ENCODE peak calls at places on chromosomes 12 and 14, in seven cellular contexts. One of them, this sample, is unnamed.

GRCh38 chr12:42798811-42799438 is 209.4 kb upstream of the PRICKLE1 start:
- DNase-seq in fibroblast of lung: peak
- DNase-seq in endodermal cell: no peak
- DNase-seq in lower leg skin: no peak
- DNase-seq in testis: no peak
- DNase-seq in thoracic aorta: no peak
- DNase-seq in IMR-90: peak
- DNase-seq in this sample: no peak

GRCh38 chr14:55578511-55578910 is 1.5 kb upstream of the KTN1 start:
- DNase-seq in fibroblast of lung: no peak
- DNase-seq in endodermal cell: no peak
- DNase-seq in lower leg skin: no peak
- DNase-seq in testis: peak
- DNase-seq in thoracic aorta: no peak
- DNase-seq in IMR-90: no peak
- DNase-seq in this sample: no peak

GRCh38 chr12:94057262-94058151 is 90.9 kb upstream of the PLXNC1 start:
- DNase-seq in fibroblast of lung: no peak
- DNase-seq in endodermal cell: no peak
- DNase-seq in lower leg skin: no peak
- DNase-seq in testis: peak
- DNase-seq in thoracic aorta: no peak
- DNase-seq in IMR-90: no peak
- DNase-seq in this sample: no peak

GRCh38 chr14:77478796-77479195 is 19.8 kb downstream of the ISM2 start:
- DNase-seq in fibroblast of lung: no peak
- DNase-seq in endodermal cell: no peak
- DNase-seq in lower leg skin: no peak
- DNase-seq in testis: no peak
- DNase-seq in thoracic aorta: no peak
- DNase-seq in IMR-90: no peak
- DNase-seq in this sample: no peak

GRCh38 chr12:95325501-95325900 is 107.9 kb downstream of the VEZT start:
- DNase-seq in fibroblast of lung: no peak
- DNase-seq in endodermal cell: no peak
- DNase-seq in lower leg skin: no peak
- DNase-seq in testis: no peak
- DNase-seq in thoracic aorta: no peak
- DNase-seq in IMR-90: no peak
- DNase-seq in this sample: no peak

GRCh38 chr14:79659995-79660975 is 551.0 kb downstream of the DIO2 start:
- DNase-seq in fibroblast of lung: no peak
- DNase-seq in endodermal cell: peak
- DNase-seq in lower leg skin: no peak
- DNase-seq in testis: no peak
- DNase-seq in thoracic aorta: no peak
- DNase-seq in IMR-90: no peak
- DNase-seq in this sample: no peak

GRCh38 chr12:95412826-95413311 is 61.1 kb upstream of the METAP2 start:
- DNase-seq in fibroblast of lung: peak
- DNase-seq in endodermal cell: peak
- DNase-seq in lower leg skin: no peak
- DNase-seq in testis: no peak
- DNase-seq in thoracic aorta: no peak
- DNase-seq in IMR-90: peak
- DNase-seq in this sample: no peak

GRCh38 chr14:104117341-104118005 is 20.9 kb upstream of the KIF26A start:
- DNase-seq in fibroblast of lung: no peak
- DNase-seq in endodermal cell: peak
- DNase-seq in lower leg skin: no peak
- DNase-seq in testis: no peak
- DNase-seq in thoracic aorta: no peak
- DNase-seq in IMR-90: no peak
- DNase-seq in this sample: peak

GRCh38 chr12:103841690-103842584 is 903 bp upstream of the NT5DC3 start:
- DNase-seq in fibroblast of lung: peak
- DNase-seq in endodermal cell: peak
- DNase-seq in lower leg skin: peak
- DNase-seq in testis: peak
- DNase-seq in thoracic aorta: peak
- DNase-seq in IMR-90: peak
- DNase-seq in this sample: peak

GRCh38 chr14:92524603-92525185 is 11.1 kb downstream of the RIN3 start:
- DNase-seq in fibroblast of lung: no peak
- DNase-seq in endodermal cell: no peak
- DNase-seq in lower leg skin: no peak
- DNase-seq in testis: no peak
- DNase-seq in thoracic aorta: no peak
- DNase-seq in IMR-90: no peak
- DNase-seq in this sample: no peak

GRCh38 chr14:98169170-98169587 is 1102.8 kb downstream of the BCL11B start:
- DNase-seq in fibroblast of lung: no peak
- DNase-seq in endodermal cell: no peak
- DNase-seq in lower leg skin: no peak
- DNase-seq in testis: no peak
- DNase-seq in thoracic aorta: no peak
- DNase-seq in IMR-90: no peak
- DNase-seq in this sample: no peak

GRCh38 chr12:114863911-114864310 is 179.9 kb upstream of the TBX3 start:
- DNase-seq in fibroblast of lung: no peak
- DNase-seq in endodermal cell: no peak
- DNase-seq in lower leg skin: no peak
- DNase-seq in testis: no peak
- DNase-seq in thoracic aorta: no peak
- DNase-seq in IMR-90: no peak
- DNase-seq in this sample: no peak

GRCh38 chr12:119659289-119659897 is 8.5 kb upstream of the PRKAB1 start:
- DNase-seq in fibroblast of lung: peak
- DNase-seq in endodermal cell: peak
- DNase-seq in lower leg skin: no peak
- DNase-seq in testis: peak
- DNase-seq in thoracic aorta: no peak
- DNase-seq in IMR-90: peak
- DNase-seq in this sample: no peak

GRCh38 chr12:122395319-122395718 is 27.1 kb downstream of the CLIP1 start:
- DNase-seq in fibroblast of lung: peak
- DNase-seq in endodermal cell: no peak
- DNase-seq in lower leg skin: no peak
- DNase-seq in testis: no peak
- DNase-seq in thoracic aorta: no peak
- DNase-seq in IMR-90: peak
- DNase-seq in this sample: no peak

GRCh38 chr14:85165091-85165490 is 364.9 kb upstream of the FLRT2 start:
- DNase-seq in fibroblast of lung: no peak
- DNase-seq in endodermal cell: no peak
- DNase-seq in lower leg skin: no peak
- DNase-seq in testis: no peak
- DNase-seq in thoracic aorta: no peak
- DNase-seq in IMR-90: no peak
- DNase-seq in this sample: no peak

GRCh38 chr12:120222288-120222832 is 21.4 kb upstream of the RPLP0 start:
- DNase-seq in fibroblast of lung: no peak
- DNase-seq in endodermal cell: no peak
- DNase-seq in lower leg skin: no peak
- DNase-seq in testis: no peak
- DNase-seq in thoracic aorta: no peak
- DNase-seq in IMR-90: no peak
- DNase-seq in this sample: no peak

GRCh38 chr12:90672081-90672480 is 282.9 kb downstream of the CCER1 start:
- DNase-seq in fibroblast of lung: no peak
- DNase-seq in endodermal cell: no peak
- DNase-seq in lower leg skin: no peak
- DNase-seq in testis: no peak
- DNase-seq in thoracic aorta: no peak
- DNase-seq in IMR-90: no peak
- DNase-seq in this sample: no peak

GRCh38 chr14:100827140-100827517 is 1.2 kb downstream of the MEG3 start:
- DNase-seq in fibroblast of lung: peak
- DNase-seq in endodermal cell: no peak
- DNase-seq in lower leg skin: no peak
- DNase-seq in testis: peak
- DNase-seq in thoracic aorta: no peak
- DNase-seq in IMR-90: peak
- DNase-seq in this sample: no peak
- H3K4me3 ChIP-seq in fibroblast of lung: peak
- H3K4me3 ChIP-seq in endodermal cell: no peak
- H3K4me3 ChIP-seq in lower leg skin: no peak
- H3K4me3 ChIP-seq in testis: peak
- H3K4me3 ChIP-seq in thoracic aorta: peak
- H3K4me3 ChIP-seq in IMR-90: peak
- H3K4me3 ChIP-seq in this sample: peak

DNA sequence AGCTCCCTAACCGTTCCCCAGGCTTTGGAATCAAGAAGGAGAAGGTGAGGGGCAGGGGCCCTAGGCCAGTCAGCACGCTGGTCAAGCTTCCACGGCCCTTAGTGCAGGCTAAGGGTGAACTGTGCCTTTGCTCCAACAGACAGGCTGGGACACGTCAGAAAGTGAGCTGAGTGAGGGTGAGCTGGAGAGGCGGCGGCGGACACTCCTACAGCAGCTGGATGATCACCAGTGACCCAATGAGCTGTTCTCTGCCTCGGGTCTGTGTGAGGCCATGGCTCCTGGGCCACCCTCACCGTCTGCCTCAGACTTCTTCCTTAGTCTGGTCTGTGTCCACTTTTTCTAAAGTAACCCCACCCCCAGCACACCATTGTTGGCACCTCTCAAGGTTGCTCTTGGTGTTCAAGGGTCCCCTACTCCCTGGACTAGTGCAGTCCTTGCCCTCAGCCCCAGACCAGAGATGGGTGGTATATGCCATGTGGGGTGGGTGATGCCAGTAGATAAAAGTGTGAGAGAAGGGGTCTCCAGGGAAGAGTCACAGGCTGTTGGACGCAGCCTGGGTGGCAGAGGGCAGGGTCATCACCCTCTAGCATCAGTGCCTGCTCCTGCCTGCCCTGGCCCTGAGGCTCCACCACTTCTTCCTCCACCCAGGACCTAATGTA is 20.7 kb downstream of the PRPF40B start:
- DNase-seq in fibroblast of lung: no peak
- DNase-seq in endodermal cell: no peak
- DNase-seq in lower leg skin: no peak
- DNase-seq in testis: peak
- DNase-seq in thoracic aorta: no peak
- DNase-seq in IMR-90: no peak
- DNase-seq in this sample: no peak
- TF ChIP-seq CTCF in fibroblast of lung: no peak
- TF ChIP-seq CTCF in endodermal cell: no peak
- TF ChIP-seq CTCF in lower leg skin: no peak
- TF ChIP-seq CTCF in testis: no peak
- TF ChIP-seq CTCF in thoracic aorta: no peak
- TF ChIP-seq CTCF in IMR-90: no peak
- TF ChIP-seq CTCF in this sample: no peak

DNA sequence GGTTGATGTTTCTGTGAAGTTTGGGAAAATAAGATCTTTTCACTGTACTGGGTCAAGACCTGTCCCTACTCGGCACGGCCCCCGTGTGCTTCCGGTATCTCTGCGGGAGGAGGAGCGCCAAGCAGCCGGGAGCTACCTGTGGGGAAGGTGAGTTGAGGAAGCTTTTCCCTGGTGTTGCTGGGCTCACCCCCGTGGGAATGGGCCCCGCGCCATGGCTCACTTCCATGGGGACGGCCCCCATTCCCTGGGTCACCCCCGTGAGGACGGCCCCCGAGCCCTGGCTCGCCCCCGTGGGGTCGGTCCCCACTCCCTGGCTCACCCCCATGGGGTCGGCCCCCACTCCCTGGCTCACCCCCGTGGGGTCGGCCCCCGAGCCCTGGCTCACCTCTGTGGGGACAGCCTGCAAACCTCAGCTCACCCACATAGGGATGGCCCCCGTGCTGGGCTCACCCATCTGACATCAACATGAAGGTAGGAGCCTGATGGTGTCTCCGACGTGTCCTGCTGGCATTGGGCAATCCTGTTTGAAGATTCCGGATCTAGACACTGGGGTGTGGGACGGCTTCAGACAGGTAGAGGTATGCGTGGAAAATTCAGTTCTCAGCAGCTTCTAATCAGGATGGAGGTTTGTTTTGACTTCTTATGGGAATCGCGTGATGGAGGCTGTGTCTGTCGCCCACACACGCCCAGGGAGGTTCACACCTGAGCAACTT is 9.1 kb downstream of the LRCOL1 start:
- DNase-seq in fibroblast of lung: no peak
- DNase-seq in endodermal cell: no peak
- DNase-seq in lower leg skin: no peak
- DNase-seq in testis: no peak
- DNase-seq in thoracic aorta: no peak
- DNase-seq in IMR-90: no peak
- DNase-seq in this sample: no peak
- H3K4me3 ChIP-seq in fibroblast of lung: no peak
- H3K4me3 ChIP-seq in endodermal cell: no peak
- H3K4me3 ChIP-seq in lower leg skin: no peak
- H3K4me3 ChIP-seq in testis: no peak
- H3K4me3 ChIP-seq in thoracic aorta: peak
- H3K4me3 ChIP-seq in IMR-90: no peak
- H3K4me3 ChIP-seq in this sample: peak

DNA sequence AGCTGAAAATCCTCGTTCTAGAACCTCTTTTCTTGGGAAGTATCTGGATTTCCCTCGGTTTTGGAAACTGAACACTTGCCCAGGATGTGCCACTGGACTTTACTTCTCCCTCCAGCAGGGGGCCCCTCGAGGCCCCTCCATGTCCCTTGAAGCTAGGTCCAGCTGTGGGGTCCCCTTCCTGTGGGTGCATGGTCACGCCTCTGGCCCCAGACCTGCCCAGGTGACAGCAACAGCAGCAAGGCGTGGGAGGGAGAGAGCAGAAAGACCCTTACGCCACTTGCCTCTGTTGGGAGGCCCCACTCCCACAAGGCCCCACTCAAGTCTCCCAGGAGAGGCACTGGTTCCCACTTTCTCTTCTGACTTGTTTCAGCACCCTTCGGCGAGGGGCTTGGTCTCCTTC is 3.1 kb downstream of the SLC25A29 start:
- DNase-seq in fibroblast of lung: no peak
- DNase-seq in endodermal cell: peak
- DNase-seq in lower leg skin: no peak
- DNase-seq in testis: no peak
- DNase-seq in thoracic aorta: no peak
- DNase-seq in IMR-90: no peak
- DNase-seq in this sample: no peak
- TF ChIP-seq CTCF in fibroblast of lung: peak
- TF ChIP-seq CTCF in endodermal cell: peak
- TF ChIP-seq CTCF in lower leg skin: no peak
- TF ChIP-seq CTCF in testis: peak
- TF ChIP-seq CTCF in thoracic aorta: peak
- TF ChIP-seq CTCF in IMR-90: peak
- TF ChIP-seq CTCF in this sample: peak

GRCh38 chr14:21055473-21056117 is 2.0 kb upstream of the RNASE8 start:
- DNase-seq in fibroblast of lung: no peak
- DNase-seq in endodermal cell: no peak
- DNase-seq in lower leg skin: no peak
- DNase-seq in testis: no peak
- DNase-seq in thoracic aorta: no peak
- DNase-seq in IMR-90: no peak
- DNase-seq in this sample: no peak
- H3K4me3 ChIP-seq in fibroblast of lung: no peak
- H3K4me3 ChIP-seq in endodermal cell: no peak
- H3K4me3 ChIP-seq in lower leg skin: no peak
- H3K4me3 ChIP-seq in testis: no peak
- H3K4me3 ChIP-seq in thoracic aorta: no peak
- H3K4me3 ChIP-seq in IMR-90: no peak
- H3K4me3 ChIP-seq in this sample: no peak

This sample was measured in tibial artery.